ENCODE peak calls at places on chromosomes 5 and 9, in seven cellular contexts. One of them, this sample, is unnamed.

GRCh38 chr5:108636135-108636888 is 111.4 kb upstream of the FER start:
- DNase-seq in HFFc6: no peak
- DNase-seq in brain microvascular endothelial cell: no peak
- DNase-seq in stimulated activated CD4-positive, alpha-beta T cell treated with anti-CD3 and anti-CD28 coated beads, Interleukin-1b, Interleukin-23, amount 100 ng/mL, for 24 hours: no peak
- DNase-seq in pancreas: no peak
- DNase-seq in HuH-7: no peak
- DNase-seq in AG04450: no peak
- DNase-seq in this sample: no peak

GRCh38 chr5:178347956-178348355 is 115.4 kb upstream of the PHYKPL start:
- DNase-seq in HFFc6: no peak
- DNase-seq in brain microvascular endothelial cell: no peak
- DNase-seq in stimulated activated CD4-positive, alpha-beta T cell treated with anti-CD3 and anti-CD28 coated beads, Interleukin-1b, Interleukin-23, amount 100 ng/mL, for 24 hours: no peak
- DNase-seq in pancreas: peak
- DNase-seq in HuH-7: no peak
- DNase-seq in AG04450: no peak
- DNase-seq in this sample: no peak

GRCh38 chr5:93746406-93747056 is 5.1 kb upstream of the POU5F2 start:
- DNase-seq in HFFc6: peak
- DNase-seq in brain microvascular endothelial cell: peak
- DNase-seq in stimulated activated CD4-positive, alpha-beta T cell treated with anti-CD3 and anti-CD28 coated beads, Interleukin-1b, Interleukin-23, amount 100 ng/mL, for 24 hours: no peak
- DNase-seq in pancreas: no peak
- DNase-seq in HuH-7: no peak
- DNase-seq in AG04450: no peak
- DNase-seq in this sample: no peak

GRCh38 chr5:53464722-53465121 is 15.7 kb upstream of the FST start:
- DNase-seq in HFFc6: no peak
- DNase-seq in brain microvascular endothelial cell: no peak
- DNase-seq in stimulated activated CD4-positive, alpha-beta T cell treated with anti-CD3 and anti-CD28 coated beads, Interleukin-1b, Interleukin-23, amount 100 ng/mL, for 24 hours: no peak
- DNase-seq in pancreas: no peak
- DNase-seq in HuH-7: no peak
- DNase-seq in AG04450: no peak
- DNase-seq in this sample: no peak

GRCh38 chr9:89440548-89440947 is 57.4 kb downstream of the SEMA4D start:
- DNase-seq in HFFc6: no peak
- DNase-seq in brain microvascular endothelial cell: no peak
- DNase-seq in stimulated activated CD4-positive, alpha-beta T cell treated with anti-CD3 and anti-CD28 coated beads, Interleukin-1b, Interleukin-23, amount 100 ng/mL, for 24 hours: no peak
- DNase-seq in pancreas: no peak
- DNase-seq in HuH-7: no peak
- DNase-seq in AG04450: no peak
- DNase-seq in this sample: no peak

GRCh38 chr9:16496908-16497307 is 373.6 kb downstream of the BNC2 start:
- DNase-seq in HFFc6: no peak
- DNase-seq in brain microvascular endothelial cell: no peak
- DNase-seq in stimulated activated CD4-positive, alpha-beta T cell treated with anti-CD3 and anti-CD28 coated beads, Interleukin-1b, Interleukin-23, amount 100 ng/mL, for 24 hours: no peak
- DNase-seq in pancreas: no peak
- DNase-seq in HuH-7: no peak
- DNase-seq in AG04450: no peak
- DNase-seq in this sample: no peak

GRCh38 chr5:157497875-157498611 is 38.0 kb downstream of the NIPAL4 start:
- DNase-seq in HFFc6: no peak
- DNase-seq in brain microvascular endothelial cell: no peak
- DNase-seq in stimulated activated CD4-positive, alpha-beta T cell treated with anti-CD3 and anti-CD28 coated beads, Interleukin-1b, Interleukin-23, amount 100 ng/mL, for 24 hours: no peak
- DNase-seq in pancreas: no peak
- DNase-seq in HuH-7: no peak
- DNase-seq in AG04450: no peak
- DNase-seq in this sample: no peak

GRCh38 chr9:111572945-111573604 is 26.4 kb downstream of the PTGR1 start:
- DNase-seq in HFFc6: no peak
- DNase-seq in brain microvascular endothelial cell: peak
- DNase-seq in stimulated activated CD4-positive, alpha-beta T cell treated with anti-CD3 and anti-CD28 coated beads, Interleukin-1b, Interleukin-23, amount 100 ng/mL, for 24 hours: no peak
- DNase-seq in pancreas: no peak
- DNase-seq in HuH-7: no peak
- DNase-seq in AG04450: peak
- DNase-seq in this sample: peak

GRCh38 chr9:129778469-129778868 is 24.5 kb upstream of the TOR1B start:
- DNase-seq in HFFc6: no peak
- DNase-seq in brain microvascular endothelial cell: no peak
- DNase-seq in stimulated activated CD4-positive, alpha-beta T cell treated with anti-CD3 and anti-CD28 coated beads, Interleukin-1b, Interleukin-23, amount 100 ng/mL, for 24 hours: no peak
- DNase-seq in pancreas: no peak
- DNase-seq in HuH-7: no peak
- DNase-seq in AG04450: no peak
- DNase-seq in this sample: no peak

GRCh38 chr9:107749787-107750444 is 260.3 kb upstream of the KLF4 start:
- DNase-seq in HFFc6: peak
- DNase-seq in brain microvascular endothelial cell: peak
- DNase-seq in stimulated activated CD4-positive, alpha-beta T cell treated with anti-CD3 and anti-CD28 coated beads, Interleukin-1b, Interleukin-23, amount 100 ng/mL, for 24 hours: no peak
- DNase-seq in pancreas: no peak
- DNase-seq in HuH-7: peak
- DNase-seq in AG04450: peak
- DNase-seq in this sample: peak

GRCh38 chr5:1329111-1329579 is 15.8 kb downstream of the CLPTM1L start:
- DNase-seq in HFFc6: no peak
- DNase-seq in brain microvascular endothelial cell: no peak
- DNase-seq in stimulated activated CD4-positive, alpha-beta T cell treated with anti-CD3 and anti-CD28 coated beads, Interleukin-1b, Interleukin-23, amount 100 ng/mL, for 24 hours: no peak
- DNase-seq in pancreas: no peak
- DNase-seq in HuH-7: no peak
- DNase-seq in AG04450: no peak
- DNase-seq in this sample: no peak

GRCh38 chr5:107486489-107486888 is 184.2 kb downstream of the EFNA5 start:
- DNase-seq in HFFc6: no peak
- DNase-seq in brain microvascular endothelial cell: peak
- DNase-seq in stimulated activated CD4-positive, alpha-beta T cell treated with anti-CD3 and anti-CD28 coated beads, Interleukin-1b, Interleukin-23, amount 100 ng/mL, for 24 hours: peak
- DNase-seq in pancreas: no peak
- DNase-seq in HuH-7: no peak
- DNase-seq in AG04450: no peak
- DNase-seq in this sample: no peak

GRCh38 chr9:4334439-4334838 is 34.6 kb upstream of the GLIS3 start:
- DNase-seq in HFFc6: peak
- DNase-seq in brain microvascular endothelial cell: no peak
- DNase-seq in stimulated activated CD4-positive, alpha-beta T cell treated with anti-CD3 and anti-CD28 coated beads, Interleukin-1b, Interleukin-23, amount 100 ng/mL, for 24 hours: no peak
- DNase-seq in pancreas: peak
- DNase-seq in HuH-7: no peak
- DNase-seq in AG04450: no peak
- DNase-seq in this sample: no peak

GRCh38 chr5:16626696-16627264 is 10.0 kb upstream of the RETREG1 start:
- DNase-seq in HFFc6: no peak
- DNase-seq in brain microvascular endothelial cell: no peak
- DNase-seq in stimulated activated CD4-positive, alpha-beta T cell treated with anti-CD3 and anti-CD28 coated beads, Interleukin-1b, Interleukin-23, amount 100 ng/mL, for 24 hours: no peak
- DNase-seq in pancreas: no peak
- DNase-seq in HuH-7: no peak
- DNase-seq in AG04450: no peak
- DNase-seq in this sample: peak

GRCh38 chr9:30078195-30078594 is 2306.2 kb upstream of the ACO1 start:
- DNase-seq in HFFc6: no peak
- DNase-seq in brain microvascular endothelial cell: no peak
- DNase-seq in stimulated activated CD4-positive, alpha-beta T cell treated with anti-CD3 and anti-CD28 coated beads, Interleukin-1b, Interleukin-23, amount 100 ng/mL, for 24 hours: no peak
- DNase-seq in pancreas: no peak
- DNase-seq in HuH-7: no peak
- DNase-seq in AG04450: no peak
- DNase-seq in this sample: no peak

GRCh38 chr5:116076496-116076895 is 8.3 kb upstream of the COMMD10 start:
- DNase-seq in HFFc6: no peak
- DNase-seq in brain microvascular endothelial cell: no peak
- DNase-seq in stimulated activated CD4-positive, alpha-beta T cell treated with anti-CD3 and anti-CD28 coated beads, Interleukin-1b, Interleukin-23, amount 100 ng/mL, for 24 hours: no peak
- DNase-seq in pancreas: no peak
- DNase-seq in HuH-7: no peak
- DNase-seq in AG04450: no peak
- DNase-seq in this sample: no peak

GRCh38 chr9:33818832-33819500 is 2.0 kb downstream of the UBE2R2 start:
- DNase-seq in HFFc6: peak
- DNase-seq in brain microvascular endothelial cell: no peak
- DNase-seq in stimulated activated CD4-positive, alpha-beta T cell treated with anti-CD3 and anti-CD28 coated beads, Interleukin-1b, Interleukin-23, amount 100 ng/mL, for 24 hours: no peak
- DNase-seq in pancreas: no peak
- DNase-seq in HuH-7: no peak
- DNase-seq in AG04450: no peak
- DNase-seq in this sample: no peak

GRCh38 chr5:160787247-160787646 is 64.8 kb downstream of the ATP10B start:
- DNase-seq in HFFc6: no peak
- DNase-seq in brain microvascular endothelial cell: no peak
- DNase-seq in stimulated activated CD4-positive, alpha-beta T cell treated with anti-CD3 and anti-CD28 coated beads, Interleukin-1b, Interleukin-23, amount 100 ng/mL, for 24 hours: no peak
- DNase-seq in pancreas: peak
- DNase-seq in HuH-7: peak
- DNase-seq in AG04450: no peak
- DNase-seq in this sample: no peak